ENCODE peak calls at places on chromosomes 5 and 9, in seven cellular contexts. B is breast epithelium, X is stomach, K is GM12891, R is GM12892, U is A549, D is heart left ventricle. N is an unnamed sample.

GRCh38 chr9:71648453-71648852 is 119.9 kb downstream of the CEMIP2 start:
- DNase-seq in B (no peak), D (no peak), U (no peak), R (no peak), X (no peak), K (no peak), N (no peak)

GRCh38 chr5:123937230-123937629 is 425.3 kb downstream of the CSNK1G3 start:
- DNase-seq in K (peak), D (peak), U (no peak), X (no peak), B (no peak), R (no peak), N (peak)

GRCh38 chr9:132792547-132792946 is 85.5 kb downstream of the AK8 start:
- DNase-seq in X (no peak), D (no peak), K (no peak), R (no peak), B (no peak), U (no peak), N (no peak)

GRCh38 chr9:74379718-74380117 is 117.4 kb upstream of the RORB start:
- DNase-seq in U (peak), K (no peak), X (peak), D (no peak), B (no peak), R (no peak), N (peak)

GRCh38 chr9:134406366-134407122 is 80.3 kb downstream of the RXRA start:
- DNase-seq in K (no peak), R (no peak), U (peak), B (no peak), D (no peak), X (no peak), N (no peak)

GRCh38 chr5:168443950-168444700 is 42.1 kb upstream of the RARS1 start:
- DNase-seq in X (no peak), K (no peak), D (no peak), R (no peak), B (no peak), U (no peak), N (no peak)

GRCh38 chr5:141664733-141665461 is 13.7 kb upstream of the FCHSD1 start:
- DNase-seq in D (peak), X (peak), U (peak), B (peak), K (peak), R (peak), N (peak)

GRCh38 chr5:78269088-78269703 is 25.3 kb downstream of the AP3B1 start:
- DNase-seq in R (no peak), D (no peak), B (no peak), K (no peak), X (no peak), U (peak), N (peak)

GRCh38 chr5:57853929-57854697 is 371.5 kb upstream of the ACTBL2 start:
- DNase-seq in K (no peak), R (no peak), X (no peak), B (no peak), U (no peak), D (no peak), N (no peak)

GRCh38 chr5:57858905-57859304 is 376.3 kb upstream of the ACTBL2 start:
- DNase-seq in B (no peak), X (no peak), D (peak), R (no peak), U (no peak), K (no peak), N (no peak)

GRCh38 chr5:57859626-57860025 is 377.0 kb upstream of the ACTBL2 start:
- DNase-seq in B (no peak), D (no peak), K (no peak), X (no peak), R (no peak), U (no peak), N (no peak)

GRCh38 chr5:57855831-57856230 is 373.2 kb upstream of the ACTBL2 start:
- DNase-seq in R (no peak), X (no peak), B (no peak), D (no peak), K (no peak), U (no peak), N (no peak)

GRCh38 chr5:57857696-57858095 is 375.1 kb upstream of the ACTBL2 start:
- DNase-seq in R (no peak), X (no peak), K (no peak), D (no peak), U (no peak), B (no peak), N (no peak)
- TF ChIP-seq POLR2A in R (no peak), X (no peak), K (no peak), D (no peak), U (no peak), B (no peak), N (no peak)

GRCh38 chr5:58437661-58438060 is 22.2 kb downstream of the PLK2 start:
- DNase-seq in U (no peak), D (no peak), B (no peak), X (peak), R (no peak), K (no peak), N (no peak)
- TF ChIP-seq POLR2A in U (no peak), D (no peak), B (no peak), X (no peak), R (no peak), K (no peak), N (no peak)

GRCh38 chr9:128819716-128820664 is 1.7 kb downstream of the ENDOG start:
- DNase-seq in X (no peak), R (no peak), D (peak), K (no peak), U (no peak), B (no peak), N (peak)

GRCh38 chr9:128818839-128819715 is 777 bp downstream of the ENDOG start:
- DNase-seq in K (peak), U (peak), B (no peak), R (peak), D (peak), X (peak), N (peak)

GRCh38 chr9:128821584-128822406 is 3.5 kb downstream of the ENDOG start:
- DNase-seq in R (no peak), D (no peak), X (no peak), B (no peak), U (no peak), K (no peak), N (no peak)

GRCh38 chr9:128820665-128821583 is 2.6 kb downstream of the ENDOG start:
- DNase-seq in U (no peak), B (no peak), R (no peak), X (no peak), D (no peak), K (no peak), N (no peak)

DNA sequence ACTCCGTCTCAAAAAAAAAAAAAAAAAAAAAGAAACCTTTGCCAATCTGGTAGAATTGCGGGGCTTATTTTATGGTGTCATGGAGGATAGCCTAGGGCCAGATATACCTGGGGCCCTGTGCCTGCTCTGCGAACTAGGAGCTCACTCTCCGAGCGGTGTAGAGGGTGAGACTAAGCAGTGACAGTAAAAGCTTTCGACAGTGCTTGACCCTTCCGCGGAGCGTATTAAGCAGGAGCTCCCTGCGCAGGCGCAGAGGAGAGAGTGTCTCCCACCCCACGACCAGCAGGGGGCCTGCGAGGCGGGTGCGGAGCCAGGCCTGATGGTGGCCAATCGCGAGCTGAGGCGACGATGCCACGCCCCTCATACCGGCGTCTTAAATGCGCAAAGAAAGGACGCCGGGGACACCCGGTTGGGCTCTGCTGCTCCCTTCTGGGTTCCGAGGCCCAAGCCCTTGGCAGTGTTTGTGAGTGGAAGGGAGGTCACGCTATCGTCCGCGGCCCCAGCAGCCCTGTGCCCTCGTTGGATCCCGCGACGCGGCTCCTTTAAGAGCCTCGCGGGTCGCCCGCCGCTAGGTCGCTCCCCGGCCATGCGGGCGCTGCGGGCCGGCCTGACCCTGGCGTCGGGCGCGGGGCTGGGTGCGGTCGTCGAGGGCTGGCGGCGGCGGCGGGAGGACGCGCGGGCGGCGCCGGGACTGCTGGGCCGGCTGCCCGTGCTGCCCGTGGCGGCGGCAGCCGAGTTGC is at the start of gene ENDOG:
- DNase-seq in D (peak), B (peak), X (peak), R (peak), K (peak), U (peak), N (peak)
- TF ChIP-seq POLR2A in D (peak), B (no peak), X (no peak), R (peak), K (peak), U (peak), N (peak)

DNA sequence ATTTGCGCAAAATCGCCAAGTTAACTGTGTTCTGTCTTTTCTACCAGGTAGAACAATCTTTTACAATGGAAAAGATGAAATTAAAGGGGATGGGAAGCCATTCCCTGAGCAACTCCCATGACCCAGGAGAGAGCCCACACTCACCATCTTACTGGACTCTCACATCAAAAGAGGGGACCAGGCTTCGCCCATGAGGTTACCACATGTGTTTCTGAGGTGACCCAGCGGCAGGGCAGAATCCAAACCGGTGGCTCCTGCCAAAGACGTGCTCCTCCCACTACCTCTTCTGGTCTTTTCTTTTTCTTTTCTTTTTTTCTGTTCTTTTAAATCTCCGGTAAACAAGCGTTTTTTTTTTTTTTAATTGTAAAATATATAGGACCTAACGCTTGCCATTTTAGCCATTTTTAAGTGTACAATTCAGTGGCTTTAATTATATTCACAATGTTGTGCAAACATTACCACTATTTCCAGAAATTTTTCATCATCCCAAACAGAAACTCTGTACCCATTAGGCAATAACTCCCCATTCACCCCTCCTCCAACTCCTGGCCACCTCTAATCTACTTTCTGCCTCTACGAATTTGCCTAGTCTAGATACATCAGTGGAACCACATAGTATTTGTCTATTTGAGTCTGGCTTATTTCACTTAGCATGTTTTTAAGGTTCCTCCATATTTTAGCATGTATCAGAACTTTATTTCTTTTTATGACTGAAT is 19.3 kb downstream of the PTPN3 start:
- DNase-seq in D (no peak), K (no peak), B (no peak), X (no peak), R (no peak), U (no peak), N (no peak)
- TF ChIP-seq POLR2A in D (no peak), K (no peak), B (no peak), X (no peak), R (no peak), U (no peak), N (no peak)

GRCh38 chr9:70419546-70420266 is 5.2 kb upstream of the KLF9 start:
- DNase-seq in U (peak), B (peak), R (peak), K (peak), X (peak), D (peak), N (peak)
- TF ChIP-seq POLR2A in U (peak), B (peak), R (no peak), K (no peak), X (peak), D (peak), N (peak)

DNA sequence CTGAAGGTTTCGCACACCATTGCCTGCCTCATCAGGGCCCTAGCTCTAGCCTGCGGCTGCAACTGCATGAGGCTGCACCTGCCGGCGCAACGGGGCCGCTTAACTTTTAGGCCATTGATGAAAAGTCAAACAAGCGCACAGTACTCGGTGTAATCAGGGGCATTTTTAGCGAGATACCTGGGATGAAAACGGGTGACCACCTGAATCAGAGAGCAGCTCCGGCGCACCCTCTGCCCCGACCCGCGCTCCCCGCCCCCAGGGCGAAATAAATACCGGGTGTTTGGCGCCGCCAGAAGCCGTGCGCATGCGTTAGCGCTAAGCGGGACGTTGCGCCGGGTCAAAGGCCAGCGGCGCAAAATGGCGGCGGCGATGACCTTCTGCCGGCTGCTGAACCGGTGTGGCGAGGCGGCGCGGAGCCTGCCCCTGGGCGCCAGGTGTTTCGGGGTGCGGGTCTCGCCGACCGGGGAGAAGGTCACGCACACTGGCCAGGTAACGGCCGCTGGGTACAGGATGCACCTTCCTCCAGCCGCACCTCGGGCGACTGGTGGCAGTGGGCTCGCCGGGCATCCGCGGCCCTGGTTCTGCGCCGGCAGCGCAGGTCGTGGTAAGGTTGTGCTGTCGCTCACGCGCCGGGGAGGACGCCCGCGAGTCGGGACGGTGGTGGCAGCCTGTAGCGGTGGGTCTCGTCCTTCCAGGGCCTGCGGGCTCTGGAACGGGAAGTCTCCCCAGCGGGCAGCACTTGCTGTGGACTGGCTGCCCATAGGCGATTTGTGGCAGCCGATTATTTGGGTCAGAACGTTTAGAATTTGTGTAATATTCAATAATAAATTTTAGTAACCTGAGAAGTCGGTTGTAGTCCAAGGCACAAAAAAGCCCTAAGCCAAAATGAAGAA is at the start of gene NDUFS6:
- DNase-seq in X (peak), R (peak), U (peak), B (no peak), K (peak), D (peak), N (peak)
- TF ChIP-seq POLR2A in X (no peak), R (peak), U (peak), B (no peak), K (peak), D (peak), N (peak)

DNA sequence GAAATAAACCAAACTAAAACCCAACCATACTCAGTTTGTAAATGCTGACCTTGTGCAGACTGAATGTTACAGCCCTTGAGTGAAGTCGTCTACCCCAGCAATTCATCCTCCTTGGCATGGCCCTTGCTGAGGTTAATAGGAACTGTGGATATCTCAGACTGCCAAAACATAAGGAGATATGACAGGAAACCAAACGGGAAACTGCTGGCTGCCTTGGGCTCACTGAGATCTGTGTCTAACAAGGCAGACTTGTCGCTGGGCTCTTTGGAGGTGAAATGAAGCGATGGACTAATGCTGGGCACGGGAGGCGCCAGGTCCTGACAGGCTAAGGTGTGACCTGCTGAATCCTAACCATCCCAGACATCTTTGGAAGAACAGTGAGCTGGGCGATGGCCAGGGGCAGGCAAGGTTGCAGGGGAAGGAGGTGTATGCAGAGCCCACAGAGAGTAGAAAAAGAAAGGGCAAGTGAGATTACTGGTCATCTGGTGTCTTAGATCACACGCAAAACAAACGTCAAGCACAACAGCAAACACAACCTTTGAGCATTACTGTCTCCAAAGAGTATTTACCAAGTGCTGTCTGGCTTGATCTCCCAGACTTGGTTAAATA is 44.6 kb upstream of the ALDH1A1 start:
- DNase-seq in K (no peak), U (peak), B (no peak), X (no peak), D (no peak), R (no peak), N (peak)
- TF ChIP-seq POLR2A in K (no peak), U (no peak), B (no peak), X (no peak), D (no peak), R (no peak), N (no peak)

GRCh38 chr9:70480405-70480980 is 66.0 kb upstream of the KLF9 start:
- DNase-seq in R (no peak), B (peak), D (peak), U (no peak), K (no peak), X (peak), N (no peak)
- TF ChIP-seq POLR2A in R (no peak), B (peak), D (peak), U (no peak), K (no peak), X (peak), N (peak)

GRCh38 chr5:178143901-178144300 is 9.8 kb downstream of the NHP2 start:
- DNase-seq in D (peak), B (no peak), K (no peak), R (no peak), U (no peak), X (no peak), N (no peak)
- TF ChIP-seq POLR2A in D (no peak), B (no peak), K (no peak), R (no peak), U (no peak), X (no peak), N (no peak)

GRCh38 chr5:172731286-172732073 is 39.5 kb downstream of the DUSP1 start:
- DNase-seq in B (peak), K (no peak), R (no peak), U (peak), X (peak), D (no peak), N (no peak)
- TF ChIP-seq POLR2A in B (no peak), K (no peak), R (no peak), U (no peak), X (no peak), D (no peak), N (no peak)

N was measured in erythroblast.